ENCODE peak calls at places on chromosomes 6 and 20, in eight cellular contexts. T is CD8-positive, alpha-beta T cell; C is GM06990; E is keratinocyte; O is ovary; L is fibroblast of villous mesenchyme; D is gastrocnemius medialis; P is foreskin keratinocyte. Q is an unnamed sample.

GRCh38 chr6:53492860-53493634 is 51.9 kb downstream of the GCLC start:
- DNase-seq in O (no peak), L (peak), C (no peak), P (peak), D (peak), T (no peak), E (peak), Q (no peak)

GRCh38 chr6:7954477-7955200 is 44.1 kb upstream of the TXNDC5 start:
- DNase-seq in O (no peak), P (no peak), C (no peak), L (peak), E (no peak), D (no peak), T (no peak), Q (no peak)

GRCh38 chr6:96153775-96154174 is 138.0 kb downstream of the FUT9 start:
- DNase-seq in P (no peak), T (no peak), L (no peak), C (no peak), E (no peak), D (no peak), O (no peak), Q (no peak)

GRCh38 chr6:22838346-22838745 is 269.0 kb downstream of the HDGFL1 start:
- DNase-seq in T (no peak), C (no peak), O (no peak), D (no peak), P (no peak), E (no peak), L (peak), Q (no peak)

GRCh38 chr6:134802426-134803058 is 147.4 kb downstream of the ALDH8A1 start:
- DNase-seq in D (no peak), L (no peak), C (no peak), T (no peak), E (no peak), P (peak), O (no peak), Q (no peak)

GRCh38 chr20:47503685-47504084 is 2.0 kb downstream of the NCOA3 start:
- DNase-seq in L (no peak), E (no peak), C (no peak), P (no peak), T (no peak), O (no peak), D (no peak), Q (no peak)

GRCh38 chr6:75257661-75258060 is 14.1 kb upstream of the COX7A2 start:
- DNase-seq in O (no peak), D (no peak), C (no peak), L (no peak), P (no peak), E (no peak), T (no peak), Q (no peak)

GRCh38 chr6:134551245-134551960 is 233.5 kb upstream of the SGK1 start:
- DNase-seq in E (no peak), P (peak), D (no peak), O (no peak), T (no peak), C (no peak), L (peak), Q (no peak)

GRCh38 chr6:110412258-110412839 is 3.0 kb downstream of the DDO start:
- DNase-seq in O (no peak), T (no peak), L (no peak), E (no peak), C (no peak), P (no peak), D (no peak), Q (no peak)

GRCh38 chr20:32970115-32970972 is 33.9 kb downstream of the SUN5 start:
- DNase-seq in L (no peak), C (no peak), O (no peak), T (no peak), P (no peak), E (no peak), D (no peak), Q (no peak)

GRCh38 chr6:81366970-81367369 is 385.5 kb downstream of the TENT5A start:
- DNase-seq in L (no peak), O (no peak), C (no peak), E (no peak), T (no peak), D (no peak), P (no peak), Q (no peak)

GRCh38 chr6:144063246-144063743 is 32.1 kb downstream of the SF3B5 start:
- DNase-seq in D (no peak), P (no peak), T (no peak), L (no peak), C (no peak), E (no peak), O (no peak), Q (no peak)

GRCh38 chr6:157996201-157996712 is 14.6 kb downstream of the SYNJ2 start:
- DNase-seq in D (no peak), T (no peak), O (no peak), P (no peak), L (no peak), E (no peak), C (no peak), Q (peak)

GRCh38 chr20:44143896-44144295 is 43.1 kb downstream of the JPH2 start:
- DNase-seq in E (no peak), D (peak), T (no peak), L (no peak), P (no peak), C (no peak), O (no peak), Q (no peak)

GRCh38 chr20:44138859-44139258 is 48.1 kb downstream of the JPH2 start:
- DNase-seq in C (no peak), T (no peak), O (no peak), E (no peak), L (no peak), D (peak), P (no peak), Q (no peak)

GRCh38 chr20:44145131-44145770 is 41.7 kb downstream of the JPH2 start:
- DNase-seq in L (no peak), D (peak), P (no peak), C (no peak), T (no peak), E (no peak), O (no peak), Q (no peak)

GRCh38 chr20:44142416-44142815 is 44.6 kb downstream of the JPH2 start:
- DNase-seq in C (no peak), P (no peak), O (no peak), E (no peak), T (no peak), D (no peak), L (peak), Q (no peak)

GRCh38 chr20:44141873-44142272 is 45.1 kb downstream of the JPH2 start:
- DNase-seq in D (no peak), O (no peak), P (no peak), C (no peak), E (no peak), T (no peak), L (no peak), Q (no peak)
- TF ChIP-seq CTCF in D (no peak), O (no peak), P (no peak), C (no peak), E (no peak), T (no peak), L (no peak), Q (no peak)

GRCh38 chr6:43817192-43817591 is 47.2 kb downstream of the VEGFA start:
- DNase-seq in E (no peak), P (no peak), O (no peak), C (no peak), T (no peak), D (peak), L (peak), Q (peak)
- TF ChIP-seq CTCF in E (peak), P (peak), O (no peak), C (peak), T (no peak), D (peak), L (peak), Q (peak)

DNA sequence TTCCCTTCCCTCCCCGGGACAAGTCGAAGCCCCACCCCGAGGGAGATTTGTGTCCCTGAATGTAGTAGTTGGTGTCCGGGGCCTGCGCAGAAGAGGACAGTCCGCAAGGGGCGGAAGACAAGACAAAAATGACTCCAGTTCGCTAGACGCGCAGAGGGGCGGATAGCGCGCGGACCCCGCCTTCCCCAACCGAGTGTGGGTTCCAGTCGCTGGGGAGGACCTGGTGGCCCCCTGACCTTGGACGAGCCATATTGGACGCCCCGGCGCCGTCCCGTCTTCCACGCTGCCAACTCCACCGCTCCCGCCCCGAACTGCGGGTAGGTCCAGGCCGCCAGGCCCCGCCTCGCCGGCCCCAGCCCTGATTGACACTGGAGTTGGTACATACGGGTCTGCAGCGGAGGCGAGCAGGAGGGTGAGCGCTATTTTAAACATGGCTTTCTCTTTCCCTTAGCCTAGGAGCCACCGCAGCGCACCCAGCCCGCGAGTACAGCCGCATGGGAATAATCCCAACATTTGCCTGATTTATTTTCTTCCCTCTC is 802 bp downstream of the HMGN3 start:
- DNase-seq in E (no peak), L (peak), O (peak), T (peak), D (peak), P (peak), C (peak), Q (peak)
- TF ChIP-seq CTCF in E (peak), L (peak), O (peak), T (no peak), D (peak), P (peak), C (peak), Q (peak)

DNA sequence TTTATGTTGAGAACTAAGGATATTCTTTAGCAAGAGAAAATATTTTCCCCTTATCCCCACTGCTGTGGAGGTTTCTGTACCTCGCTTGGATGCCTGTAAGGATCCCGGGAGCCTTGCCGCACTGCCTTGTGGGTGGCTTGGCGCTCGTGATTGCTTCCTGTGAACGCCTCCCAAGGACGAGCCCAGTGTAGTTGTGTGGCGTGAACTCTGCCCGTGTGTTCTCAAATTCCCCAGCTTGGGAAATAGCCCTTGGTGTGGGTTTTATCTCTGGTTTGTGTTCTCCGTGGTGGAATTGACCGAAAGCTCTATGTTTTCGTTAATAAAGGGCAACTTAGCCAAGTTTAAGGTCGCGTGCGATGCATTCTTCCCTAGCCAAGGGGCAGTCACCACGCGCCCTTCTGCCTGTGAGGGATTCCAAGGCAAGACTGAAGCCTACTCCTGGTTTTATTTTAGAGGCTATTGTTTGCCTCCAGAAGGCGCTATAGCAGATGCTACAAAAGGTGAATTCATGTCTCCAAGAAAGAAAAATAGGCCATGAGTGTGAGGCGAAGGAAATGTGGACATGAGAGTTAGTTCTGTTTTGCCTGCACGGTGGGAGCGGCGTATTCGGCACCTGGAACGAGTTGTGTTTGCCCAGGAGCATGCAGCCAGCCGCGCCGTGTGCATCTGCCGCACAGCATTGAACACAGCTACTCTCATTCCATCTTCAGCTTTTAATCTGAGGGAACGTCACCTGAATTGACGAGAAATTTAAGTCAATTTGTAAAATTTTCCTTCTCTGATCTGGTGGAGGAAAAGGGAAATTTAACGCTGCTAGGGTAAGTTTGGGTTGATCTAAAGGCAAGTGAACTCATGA is 40.3 kb upstream of the IRF4 start:
- DNase-seq in O (peak), D (no peak), P (no peak), L (no peak), C (no peak), T (no peak), E (no peak), Q (no peak)
- TF ChIP-seq CTCF in O (no peak), D (no peak), P (no peak), L (no peak), C (no peak), T (no peak), E (no peak), Q (no peak)

GRCh38 chr6:65259080-65259479 is 447.9 kb downstream of the EYS start:
- DNase-seq in O (no peak), D (no peak), T (no peak), L (peak), P (peak), C (no peak), E (no peak), Q (no peak)
- TF ChIP-seq CTCF in O (no peak), D (no peak), T (no peak), L (no peak), P (peak), C (no peak), E (peak), Q (no peak)

DNA sequence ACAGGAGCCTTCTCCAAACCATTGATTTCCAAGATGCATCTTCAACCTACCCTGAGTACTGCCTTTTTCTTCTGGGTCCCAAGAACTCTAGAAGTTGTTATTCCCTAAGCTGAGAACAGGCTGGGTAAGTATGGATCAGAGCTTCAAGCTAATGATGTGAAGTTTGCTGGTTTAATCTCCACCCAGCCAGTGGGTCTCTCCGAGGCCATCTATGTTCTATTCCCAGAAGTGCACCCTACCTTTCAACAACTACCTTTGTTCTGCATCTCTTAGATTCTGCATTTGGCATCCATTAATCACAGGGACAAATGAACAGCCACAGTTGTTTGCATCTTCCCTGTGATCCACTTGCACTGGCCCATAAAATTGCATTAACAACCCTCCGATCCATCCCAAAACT is 246.2 kb downstream of the HIVEP2 start:
- DNase-seq in D (no peak), C (no peak), T (no peak), O (no peak), L (no peak), E (no peak), P (no peak), Q (no peak)
- TF ChIP-seq CTCF in D (no peak), C (peak), T (no peak), O (no peak), L (peak), E (peak), P (peak), Q (no peak)

GRCh38 chr6:35258858-35259193 is 709 bp upstream of the ZNF76 start:
- DNase-seq in P (no peak), E (no peak), O (no peak), C (no peak), D (no peak), T (peak), L (peak), Q (no peak)
- TF ChIP-seq CTCF in P (peak), E (no peak), O (peak), C (no peak), D (no peak), T (no peak), L (peak), Q (no peak)

DNA sequence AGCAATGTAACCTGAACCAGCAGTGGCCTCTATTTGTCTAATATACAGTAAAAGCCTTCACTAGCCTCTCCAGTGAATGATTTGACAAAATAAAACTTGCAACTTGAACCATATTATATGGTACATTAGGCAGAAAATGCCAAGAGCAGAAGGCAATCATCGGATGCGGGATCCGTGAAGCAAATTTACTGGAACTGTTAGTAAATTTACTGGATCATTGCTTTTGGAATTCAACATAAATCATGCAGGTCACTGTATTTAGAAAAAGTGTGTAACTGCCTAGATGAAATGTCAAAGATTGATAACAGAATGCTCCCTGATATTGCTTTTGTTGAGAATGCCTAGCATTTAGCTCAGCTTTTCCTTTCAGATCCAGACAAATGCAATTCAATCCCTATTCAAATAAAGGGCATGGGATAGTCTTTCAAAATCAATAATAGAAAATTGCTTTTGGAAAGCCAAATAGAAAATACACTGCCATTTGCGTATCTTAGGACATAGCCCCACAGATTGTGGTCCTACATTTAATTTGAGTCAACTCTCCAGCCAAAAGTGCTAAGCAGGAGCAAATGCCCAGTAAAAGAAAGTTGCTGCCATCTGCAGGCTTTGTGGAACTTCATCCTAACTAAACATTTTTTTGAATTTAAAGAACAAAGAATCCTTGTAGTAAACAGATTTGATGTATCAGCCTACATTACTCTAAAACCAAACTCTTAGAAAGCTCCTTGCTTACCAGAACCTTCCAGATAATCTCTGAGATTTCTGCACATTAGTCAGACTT is 109.5 kb upstream of the HSF2 start:
- DNase-seq in C (no peak), P (peak), D (no peak), O (no peak), T (no peak), E (no peak), L (peak), Q (no peak)
- TF ChIP-seq CTCF in C (no peak), P (peak), D (no peak), O (no peak), T (no peak), E (no peak), L (peak), Q (no peak)